ENCODE peak calls at places on chromosomes 4 and X, in five cellular contexts. O, Y, K, S and E are unnamed samples.

GRCh38 chrX:70422886-70423336 is at the start of gene GDPD2:
- DNase-seq in O (no peak), Y (no peak), K (no peak), S (no peak), E (no peak)

GRCh38 chr4:15427126-15427525 is 707 bp upstream of the C1QTNF7 start:
- DNase-seq in Y (no peak), O (no peak), K (no peak), S (no peak), E (no peak)

GRCh38 chrX:15579778-15580747 is 20.7 kb downstream of the ACE2 start:
- DNase-seq in S (peak; percentile 74), Y (no peak), O (peak; percentile 73), K (no peak), E (peak; percentile 25)

GRCh38 chr4:151674804-151675290 is 86.0 kb downstream of the GATB start:
- DNase-seq in K (no peak), Y (no peak), S (no peak), O (no peak), E (peak; percentile 51)

GRCh38 chr4:146333187-146333894 is 119.0 kb downstream of the REELD1 start:
- DNase-seq in Y (peak; percentile 47), K (no peak), O (no peak), S (no peak), E (no peak)

GRCh38 chr4:1517592-1518411 is 111.6 kb upstream of the NKX1-1 start:
- DNase-seq in Y (no peak), S (no peak), K (no peak), O (no peak), E (no peak)

GRCh38 chrX:35919536-35920309 is at the start of gene CFAP47:
- DNase-seq in Y (peak; percentile 56), O (peak; percentile 22), K (no peak), S (no peak), E (no peak)

GRCh38 chr4:1447676-1448588 is 41.7 kb upstream of the NKX1-1 start:
- DNase-seq in S (no peak), O (no peak), Y (no peak), K (no peak), E (no peak)

GRCh38 chr4:140308366-140309123 is 64.9 kb upstream of the SCOC start:
- DNase-seq in O (peak; percentile 60), Y (no peak), K (peak; percentile 84), S (no peak), E (peak; percentile 77)

GRCh38 chr4:3501825-3502425 is 30.3 kb downstream of the LRPAP1 start:
- DNase-seq in Y (no peak), S (no peak), O (no peak), K (no peak), E (no peak)

GRCh38 chr4:141730805-141731204 is 94.4 kb downstream of the IL15 start:
- DNase-seq in S (no peak), K (no peak), O (no peak), Y (no peak), E (no peak)

GRCh38 chr4:128484896-128485295 is 197.3 kb upstream of the PGRMC2 start:
- DNase-seq in K (no peak), S (no peak), Y (no peak), O (no peak), E (no peak)

GRCh38 chr4:16031554-16032381 is 52.1 kb downstream of the PROM1 start:
- DNase-seq in S (no peak), Y (peak; percentile 49), O (no peak), K (no peak), E (no peak)

GRCh38 chrX:1390621-1391369 is 1.1 kb downstream of the SLC25A6 start:
- DNase-seq in O (no peak), K (peak; percentile 59), S (no peak), Y (no peak), E (no peak)

GRCh38 chr4:128061566-128062536 is 739 bp downstream of the LARP1B start:
- DNase-seq in Y (peak; percentile 52), K (peak; percentile 73), S (peak; percentile 49), O (peak; percentile 69), E (peak; percentile 59)

GRCh38 chr4:85777908-85778808 is 303.2 kb downstream of the ARHGAP24 start:
- DNase-seq in Y (no peak), K (no peak), S (no peak), O (no peak), E (no peak)

GRCh38 chrX:120462370-120462769 is 6.7 kb downstream of the LAMP2 start:
- DNase-seq in Y (no peak), O (no peak), K (no peak), S (no peak), E (no peak)

GRCh38 chr4:108685036-108685686 is 34.8 kb downstream of the OSTC start:
- DNase-seq in K (no peak), Y (no peak), S (no peak), O (no peak), E (no peak)

GRCh38 chr4:147407261-147408045 is 73.4 kb upstream of the EDNRA start:
- DNase-seq in K (no peak), S (peak; percentile 7), Y (no peak), O (no peak), E (peak; percentile 71)

GRCh38 chr4:184503869-184504300 is 29.5 kb upstream of the IRF2 start:
- DNase-seq in Y (peak; percentile 7), K (no peak), O (no peak), S (no peak), E (no peak)

GRCh38 chr4:3829211-3829953 is 63.2 kb downstream of the ADRA2C start:
- DNase-seq in K (no peak), Y (no peak), O (no peak), S (no peak), E (no peak)

GRCh38 chr4:71830-72229 is 18.7 kb downstream of the ZNF595 start:
- DNase-seq in Y (no peak), O (no peak), S (no peak), K (no peak), E (no peak)
- H3K9me3 ChIP-seq in Y (peaks cover 79% of the 10 kb centered on the region), O (peaks cover 15% of the 10 kb centered on the region), S (peaks cover 20% of the 10 kb centered on the region), K (peaks cover 51% of the 10 kb centered on the region), E (peaks cover 12% of the 10 kb centered on the region)

GRCh38 chrX:19121898-19122640 is at the start of gene ADGRG2:
- DNase-seq in S (no peak), Y (peak; percentile 86), K (peak; percentile 33), O (peak; percentile 56), E (peak; percentile 57)

GRCh38 chrX:19122641-19123009 is 357 bp upstream of the ADGRG2 start:
- DNase-seq in S (no peak), O (no peak), K (no peak), Y (peak; percentile 47), E (no peak)

GRCh38 chrX:19121466-19121865 is 802 bp downstream of the ADGRG2 start:
- DNase-seq in S (no peak), K (no peak), Y (peak; percentile 70), O (no peak), E (no peak)
- H3K4me3 ChIP-seq in S (no peak overlapping the region), K (peak overlapping the region; percentile 44), Y (peak overlapping the region; percentile 75), O (peak overlapping the region; percentile 68), E (peak overlapping the region; percentile 36)

DNA sequence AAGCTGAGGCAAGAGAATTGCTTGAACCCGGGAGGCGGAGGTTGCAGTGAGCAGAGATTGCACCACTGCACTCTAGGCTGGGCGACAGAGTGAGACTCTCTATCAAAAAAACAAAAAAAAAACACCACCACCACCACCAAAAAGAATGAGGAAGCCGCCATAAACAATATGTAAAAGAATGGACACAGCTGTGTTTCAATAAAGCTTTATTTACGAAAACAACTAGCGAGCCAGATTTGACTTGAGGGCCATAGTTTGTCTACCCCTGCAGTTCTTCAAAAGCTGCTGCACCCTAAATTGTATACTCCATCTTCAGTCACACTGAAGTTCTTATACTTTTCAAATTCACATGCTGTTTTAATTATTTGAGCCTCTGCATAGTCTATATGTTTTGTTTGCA is 306.5 kb upstream of the KLF3 start:
- DNase-seq in S (no peak), O (no peak), K (no peak), Y (no peak), E (no peak)
- H3K9me3 ChIP-seq in S (no peaks in the 10 kb centered on the region), O (no peaks in the 10 kb centered on the region), K (no peaks in the 10 kb centered on the region), Y (no peaks in the 10 kb centered on the region), E (no peaks in the 10 kb centered on the region)

GRCh38 chr4:126779001-126779400 is 853.8 kb upstream of the INTU start:
- DNase-seq in Y (no peak), K (no peak), S (no peak), O (no peak), E (no peak)
- H3K4me3 ChIP-seq in Y (no peak overlapping the region), K (no peak overlapping the region), S (no peak overlapping the region), O (no peak overlapping the region), E (no peak overlapping the region)

GRCh38 chrX:19552793-19553192 is 37.5 kb upstream of the MAP3K15 start:
- DNase-seq in K (no peak), O (no peak), Y (no peak), S (no peak), E (no peak)
- H3K9me3 ChIP-seq in K (no peaks in the 10 kb centered on the region), O (no peaks in the 10 kb centered on the region), Y (no peaks in the 10 kb centered on the region), S (no peaks in the 10 kb centered on the region), E (no peaks in the 10 kb centered on the region)

GRCh38 chrX:83511208-83511607 is 3.1 kb downstream of the POU3F4 start:
- DNase-seq in S (no peak), K (no peak), O (no peak), Y (no peak), E (no peak)

GRCh38 chrX:83509246-83509801 is 1.2 kb downstream of the POU3F4 start:
- DNase-seq in K (no peak), O (no peak), Y (no peak), S (no peak), E (no peak)

GRCh38 chrX:83512111-83512510 is 4.0 kb downstream of the POU3F4 start:
- DNase-seq in S (no peak), O (no peak), Y (no peak), K (no peak), E (no peak)

GRCh38 chrX:83508526-83509245 is 596 bp downstream of the POU3F4 start:
- DNase-seq in S (no peak), K (no peak), Y (no peak), O (no peak), E (no peak)

DNA sequence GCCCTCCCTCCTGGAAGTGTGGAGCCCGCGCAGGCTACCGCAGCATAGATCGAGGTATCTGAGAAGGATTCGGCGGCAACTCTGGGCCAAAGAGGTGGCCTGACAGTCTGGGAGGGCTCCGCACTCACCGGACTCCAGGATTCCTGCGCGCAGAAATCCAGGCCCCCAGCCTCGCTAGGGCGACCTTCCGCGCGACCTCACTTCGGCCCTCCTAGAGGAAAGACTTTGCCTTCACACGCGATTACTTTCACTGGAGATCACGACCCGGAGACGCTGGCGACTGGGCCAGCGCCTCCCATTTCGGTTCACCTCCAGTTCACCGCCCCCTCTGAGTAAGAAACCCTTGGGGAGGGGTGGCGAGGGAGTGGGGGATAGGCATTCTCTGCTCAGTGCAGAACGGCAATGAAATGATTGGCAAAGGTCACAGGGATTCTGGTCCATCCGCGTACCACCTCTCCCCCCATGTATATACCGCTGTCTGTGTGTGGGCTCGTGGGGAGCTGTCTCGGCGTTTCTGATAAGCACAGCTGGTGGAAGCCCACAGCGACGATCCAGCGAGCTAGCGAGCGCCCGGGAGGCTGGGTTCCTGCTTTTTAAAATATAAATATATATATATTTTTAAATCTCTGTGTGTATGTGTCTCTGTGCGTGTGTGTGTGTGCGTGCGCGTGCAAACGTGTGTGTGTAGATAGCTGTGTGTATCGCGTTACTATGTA is 2.5 kb downstream of the POU3F4 start:
- DNase-seq in S (no peak), K (no peak), Y (no peak), O (no peak), E (no peak)
- H3K4me3 ChIP-seq in S (no peak overlapping the region), K (no peak overlapping the region), Y (no peak overlapping the region), O (peak overlapping the region; percentile 4), E (no peak overlapping the region)

GRCh38 chrX:131724292-131724691 is 180.4 kb downstream of the OR13H1 start:
- DNase-seq in K (no peak), S (no peak), O (no peak), Y (no peak), E (no peak)
- H3K9me3 ChIP-seq in K (no peaks in the 10 kb centered on the region), S (peaks cover 7% of the 10 kb centered on the region), O (no peaks in the 10 kb centered on the region), Y (no peaks in the 10 kb centered on the region), E (peaks cover 3% of the 10 kb centered on the region)

GRCh38 chr4:89039735-89040338 is 17.1 kb downstream of the FAM13A start:
- DNase-seq in Y (no peak), S (no peak), O (no peak), K (no peak), E (no peak)
- H3K4me3 ChIP-seq in Y (no peak overlapping the region), S (no peak overlapping the region), O (no peak overlapping the region), K (no peak overlapping the region), E (no peak overlapping the region)